ENCODE peak calls at places on chromosomes 6 and 20, in six cellular contexts. One of them, this sample, is unnamed.
A peak's percentile ranks its signal among the peaks of the same experiment; 100 is the strongest.

GRCh38 chr20:24978493-24978892 is 14.1 kb downstream of the APMAP start:
- DNase-seq in nephron progenitor cell: no peak
- DNase-seq in GM13976: no peak
- DNase-seq in fibroblast of lung: no peak
- DNase-seq in GM12865: no peak
- DNase-seq in GM13977: no peak
- DNase-seq in this sample: no peak

GRCh38 chr6:41931792-41932191 is 9.8 kb downstream of the CCND3 start:
- DNase-seq in nephron progenitor cell: no peak
- DNase-seq in GM13977: no peak
- DNase-seq in GM13976: no peak
- DNase-seq in GM12865: no peak
- DNase-seq in fibroblast of lung: no peak
- DNase-seq in this sample: no peak

GRCh38 chr20:23150304-23151007 is 64.3 kb upstream of the CD93 start:
- DNase-seq in GM13976: no peak
- DNase-seq in nephron progenitor cell: no peak
- DNase-seq in GM12865: no peak
- DNase-seq in GM13977: no peak
- DNase-seq in fibroblast of lung: no peak
- DNase-seq in this sample: no peak

GRCh38 chr6:80021591-80021990 is 17.1 kb downstream of the TTK start:
- DNase-seq in fibroblast of lung: no peak
- DNase-seq in GM13976: no peak
- DNase-seq in GM12865: no peak
- DNase-seq in nephron progenitor cell: no peak
- DNase-seq in GM13977: no peak
- DNase-seq in this sample: no peak

GRCh38 chr20:18739785-18740184 is 73.8 kb upstream of the SCP2D1 start:
- DNase-seq in GM13976: no peak
- DNase-seq in fibroblast of lung: peak; percentile 96
- DNase-seq in GM12865: no peak
- DNase-seq in nephron progenitor cell: peak; percentile 22
- DNase-seq in GM13977: no peak
- DNase-seq in this sample: no peak

GRCh38 chr6:1379026-1379809 is 10.2 kb upstream of the FOXF2 start:
- DNase-seq in GM13976: peak; percentile 42
- DNase-seq in GM13977: peak; percentile 58
- DNase-seq in nephron progenitor cell: no peak
- DNase-seq in GM12865: no peak
- DNase-seq in fibroblast of lung: no peak
- DNase-seq in this sample: no peak

GRCh38 chr20:34164569-34164968 is 52.5 kb upstream of the EIF2S2 start:
- DNase-seq in GM13976: no peak
- DNase-seq in GM12865: no peak
- DNase-seq in GM13977: no peak
- DNase-seq in fibroblast of lung: no peak
- DNase-seq in nephron progenitor cell: no peak
- DNase-seq in this sample: no peak

GRCh38 chr6:91788501-91788900 is 1201.6 kb upstream of the MAP3K7 start:
- DNase-seq in nephron progenitor cell: no peak
- DNase-seq in GM13976: no peak
- DNase-seq in fibroblast of lung: no peak
- DNase-seq in GM12865: no peak
- DNase-seq in GM13977: no peak
- DNase-seq in this sample: no peak

GRCh38 chr6:110643175-110643574 is 166.8 kb upstream of the SLC22A16 start:
- DNase-seq in fibroblast of lung: no peak
- DNase-seq in GM13977: no peak
- DNase-seq in GM13976: no peak
- DNase-seq in nephron progenitor cell: no peak
- DNase-seq in GM12865: no peak
- DNase-seq in this sample: no peak

GRCh38 chr6:10505529-10505928 is 15.6 kb upstream of the GCNT2 start:
- DNase-seq in GM13976: no peak
- DNase-seq in nephron progenitor cell: no peak
- DNase-seq in GM12865: no peak
- DNase-seq in GM13977: no peak
- DNase-seq in fibroblast of lung: no peak
- DNase-seq in this sample: no peak

GRCh38 chr20:24764027-24764797 is 184.9 kb upstream of the CST7 start:
- DNase-seq in GM13976: no peak
- DNase-seq in fibroblast of lung: no peak
- DNase-seq in GM12865: no peak
- DNase-seq in nephron progenitor cell: no peak
- DNase-seq in GM13977: no peak
- DNase-seq in this sample: no peak

GRCh38 chr6:166618866-166619761 is 7.9 kb downstream of the RPS6KA2 start:
- DNase-seq in GM13977: no peak
- DNase-seq in nephron progenitor cell: no peak
- DNase-seq in GM12865: no peak
- DNase-seq in GM13976: no peak
- DNase-seq in fibroblast of lung: peak; percentile 54
- DNase-seq in this sample: no peak

GRCh38 chr6:116283191-116283590 is 3.5 kb upstream of the TSPYL1 start:
- DNase-seq in nephron progenitor cell: no peak
- DNase-seq in fibroblast of lung: no peak
- DNase-seq in GM13977: no peak
- DNase-seq in GM12865: no peak
- DNase-seq in GM13976: no peak
- DNase-seq in this sample: no peak

GRCh38 chr6:130934848-130935585 is 107.8 kb downstream of the SMLR1 start:
- DNase-seq in GM13977: no peak
- DNase-seq in nephron progenitor cell: no peak
- DNase-seq in GM12865: no peak
- DNase-seq in fibroblast of lung: peak; percentile 52
- DNase-seq in GM13976: no peak
- DNase-seq in this sample: no peak

GRCh38 chr20:62473200-62473585 is 2.6 kb downstream of the GATA5 start:
- DNase-seq in GM12865: no peak
- DNase-seq in GM13976: no peak
- DNase-seq in nephron progenitor cell: no peak
- DNase-seq in fibroblast of lung: no peak
- DNase-seq in GM13977: no peak
- DNase-seq in this sample: no peak

GRCh38 chr6:9140181-9140580 is 704.8 kb upstream of the SLC35B3 start:
- DNase-seq in GM13976: no peak
- DNase-seq in nephron progenitor cell: no peak
- DNase-seq in GM12865: no peak
- DNase-seq in fibroblast of lung: no peak
- DNase-seq in GM13977: no peak
- DNase-seq in this sample: no peak

GRCh38 chr20:54267510-54268003 is 59.7 kb downstream of the PFDN4 start:
- DNase-seq in GM12865: no peak
- DNase-seq in fibroblast of lung: peak; percentile 22
- DNase-seq in nephron progenitor cell: no peak
- DNase-seq in GM13976: no peak
- DNase-seq in GM13977: no peak
- DNase-seq in this sample: no peak

GRCh38 chr20:9460518-9460917 is 53.9 kb upstream of the LAMP5 start:
- DNase-seq in GM12865: no peak
- DNase-seq in GM13976: no peak
- DNase-seq in GM13977: no peak
- DNase-seq in nephron progenitor cell: no peak
- DNase-seq in fibroblast of lung: peak; percentile 61
- DNase-seq in this sample: no peak

GRCh38 chr20:15759546-15760216 is 813.6 kb downstream of the KIF16B start:
- DNase-seq in GM13977: no peak
- DNase-seq in nephron progenitor cell: no peak
- DNase-seq in fibroblast of lung: no peak
- DNase-seq in GM13976: no peak
- DNase-seq in GM12865: no peak
- DNase-seq in this sample: no peak

GRCh38 chr6:159943965-159944598 is 24.8 kb upstream of the IGF2R start:
- DNase-seq in GM12865: no peak
- DNase-seq in GM13976: no peak
- DNase-seq in nephron progenitor cell: no peak
- DNase-seq in GM13977: no peak
- DNase-seq in fibroblast of lung: no peak
- DNase-seq in this sample: no peak

GRCh38 chr20:51460569-51461265 is 81.8 kb downstream of the NFATC2 start:
- DNase-seq in GM13976: peak; percentile 89
- DNase-seq in GM13977: peak; percentile 87
- DNase-seq in nephron progenitor cell: no peak
- DNase-seq in GM12865: peak; percentile 92
- DNase-seq in fibroblast of lung: no peak
- DNase-seq in this sample: peak; percentile 88

GRCh38 chr6:91822581-91822980 is 1235.7 kb upstream of the MAP3K7 start:
- DNase-seq in GM12865: no peak
- DNase-seq in nephron progenitor cell: no peak
- DNase-seq in GM13977: no peak
- DNase-seq in fibroblast of lung: peak; percentile 17
- DNase-seq in GM13976: no peak
- DNase-seq in this sample: no peak

GRCh38 chr6:89605861-89606260 is 32.7 kb downstream of the LYRM2 start:
- DNase-seq in nephron progenitor cell: no peak
- DNase-seq in GM13977: no peak
- DNase-seq in fibroblast of lung: no peak
- DNase-seq in GM12865: no peak
- DNase-seq in GM13976: no peak
- DNase-seq in this sample: no peak

GRCh38 chr6:38030380-38030779 is 210.9 kb downstream of the ZFAND3 start:
- DNase-seq in fibroblast of lung: no peak
- DNase-seq in nephron progenitor cell: no peak
- DNase-seq in GM12865: no peak
- DNase-seq in GM13976: no peak
- DNase-seq in GM13977: no peak
- DNase-seq in this sample: no peak
- TF ChIP-seq CTCF in fibroblast of lung: no peak
- TF ChIP-seq CTCF in nephron progenitor cell: no peak
- TF ChIP-seq CTCF in GM12865: no peak
- TF ChIP-seq CTCF in GM13976: no peak
- TF ChIP-seq CTCF in GM13977: no peak
- TF ChIP-seq CTCF in this sample: no peak

GRCh38 chr20:11443382-11444119 is 474.1 kb upstream of the BTBD3 start:
- DNase-seq in nephron progenitor cell: no peak
- DNase-seq in GM12865: no peak
- DNase-seq in fibroblast of lung: no peak
- DNase-seq in GM13976: no peak
- DNase-seq in GM13977: no peak
- DNase-seq in this sample: no peak

GRCh38 chr20:11445161-11445560 is 472.5 kb upstream of the BTBD3 start:
- DNase-seq in GM12865: no peak
- DNase-seq in GM13976: no peak
- DNase-seq in fibroblast of lung: no peak
- DNase-seq in GM13977: no peak
- DNase-seq in nephron progenitor cell: no peak
- DNase-seq in this sample: no peak

GRCh38 chr20:11445891-11446290 is 471.8 kb upstream of the BTBD3 start:
- DNase-seq in nephron progenitor cell: no peak
- DNase-seq in GM13977: no peak
- DNase-seq in fibroblast of lung: no peak
- DNase-seq in GM13976: no peak
- DNase-seq in GM12865: no peak
- DNase-seq in this sample: no peak

GRCh38 chr20:11448554-11448953 is 469.1 kb upstream of the BTBD3 start:
- DNase-seq in fibroblast of lung: no peak
- DNase-seq in GM13976: no peak
- DNase-seq in GM13977: no peak
- DNase-seq in GM12865: no peak
- DNase-seq in nephron progenitor cell: no peak
- DNase-seq in this sample: no peak

GRCh38 chr20:11447371-11448100 is 470.2 kb upstream of the BTBD3 start:
- DNase-seq in nephron progenitor cell: no peak
- DNase-seq in GM13977: no peak
- DNase-seq in GM12865: no peak
- DNase-seq in GM13976: no peak
- DNase-seq in fibroblast of lung: no peak
- DNase-seq in this sample: no peak
- TF ChIP-seq CTCF in nephron progenitor cell: no peak
- TF ChIP-seq CTCF in GM13977: no peak
- TF ChIP-seq CTCF in GM12865: no peak
- TF ChIP-seq CTCF in GM13976: no peak
- TF ChIP-seq CTCF in fibroblast of lung: no peak
- TF ChIP-seq CTCF in this sample: no peak

DNA sequence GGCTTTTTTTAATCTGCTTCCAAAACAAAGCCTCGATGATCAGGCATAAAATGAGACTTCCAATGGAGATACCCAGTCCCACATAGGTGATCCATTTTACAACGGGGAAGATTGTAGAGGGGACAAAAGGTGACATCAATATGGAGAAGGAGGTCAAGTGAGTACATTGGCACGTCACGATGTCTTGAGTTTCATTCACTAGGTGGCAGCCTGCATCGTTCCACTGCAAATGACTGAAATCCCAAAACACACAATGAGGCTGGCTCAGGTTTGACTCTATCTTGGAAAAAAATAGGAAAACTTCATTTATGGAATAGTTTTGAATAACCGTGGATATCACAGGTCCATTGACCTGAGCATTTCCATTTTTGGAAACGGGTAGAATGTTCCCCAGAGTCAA is 32.5 kb downstream of the ADGRF1 start:
- DNase-seq in fibroblast of lung: no peak
- DNase-seq in nephron progenitor cell: no peak
- DNase-seq in GM13976: no peak
- DNase-seq in GM13977: no peak
- DNase-seq in GM12865: no peak
- DNase-seq in this sample: no peak
- TF ChIP-seq CTCF in fibroblast of lung: no peak
- TF ChIP-seq CTCF in nephron progenitor cell: no peak
- TF ChIP-seq CTCF in GM13976: no peak
- TF ChIP-seq CTCF in GM13977: no peak
- TF ChIP-seq CTCF in GM12865: no peak
- TF ChIP-seq CTCF in this sample: no peak

GRCh38 chr20:41747226-41747625 is 129.0 kb upstream of the CHD6 start:
- DNase-seq in nephron progenitor cell: no peak
- DNase-seq in fibroblast of lung: no peak
- DNase-seq in GM13976: no peak
- DNase-seq in GM13977: no peak
- DNase-seq in GM12865: no peak
- DNase-seq in this sample: no peak

GRCh38 chr20:41748051-41748450 is 129.9 kb upstream of the CHD6 start:
- DNase-seq in GM13977: no peak
- DNase-seq in GM12865: no peak
- DNase-seq in nephron progenitor cell: no peak
- DNase-seq in fibroblast of lung: no peak
- DNase-seq in GM13976: no peak
- DNase-seq in this sample: no peak

GRCh38 chr20:41750137-41750536 is 132.0 kb upstream of the CHD6 start:
- DNase-seq in nephron progenitor cell: no peak
- DNase-seq in GM13977: no peak
- DNase-seq in GM12865: no peak
- DNase-seq in fibroblast of lung: no peak
- DNase-seq in GM13976: no peak
- DNase-seq in this sample: no peak

GRCh38 chr20:41748756-41749582 is 130.8 kb upstream of the CHD6 start:
- DNase-seq in nephron progenitor cell: no peak
- DNase-seq in GM12865: no peak
- DNase-seq in GM13976: no peak
- DNase-seq in fibroblast of lung: no peak
- DNase-seq in GM13977: no peak
- DNase-seq in this sample: no peak

DNA sequence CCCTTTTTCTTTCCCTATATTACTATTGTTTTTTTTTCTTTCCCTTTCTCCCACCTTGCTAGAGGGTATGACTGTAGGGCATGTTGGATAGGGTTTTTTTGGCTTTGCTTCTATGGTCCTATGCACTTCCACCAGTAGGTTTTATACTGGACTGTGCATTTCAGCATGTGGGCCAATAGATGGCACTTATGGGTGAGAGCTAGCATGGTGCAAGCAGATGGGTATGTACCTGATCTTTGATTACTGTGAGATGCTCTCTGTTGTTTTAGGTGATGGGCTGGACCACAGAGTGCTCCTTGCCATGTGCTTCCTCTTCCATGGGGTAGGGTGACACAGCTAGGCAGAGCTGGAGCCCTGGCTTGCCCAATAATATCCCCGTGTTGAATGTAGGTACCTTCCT is 128.5 kb upstream of the CHD6 start:
- DNase-seq in fibroblast of lung: no peak
- DNase-seq in GM13977: no peak
- DNase-seq in GM12865: peak; percentile 8
- DNase-seq in nephron progenitor cell: no peak
- DNase-seq in GM13976: no peak
- DNase-seq in this sample: no peak
- TF ChIP-seq CTCF in fibroblast of lung: no peak
- TF ChIP-seq CTCF in GM13977: peak; percentile 17
- TF ChIP-seq CTCF in GM12865: peak; percentile 5
- TF ChIP-seq CTCF in nephron progenitor cell: no peak
- TF ChIP-seq CTCF in GM13976: no peak
- TF ChIP-seq CTCF in this sample: no peak